ENCODE peak calls at places on chromosomes 4 and X, in four cellular contexts. One of them, this sample, is unnamed. For H3K9me3, the result is how much of the 10 kb centered on the place peaks cover.

GRCh38 chr4:101126044-101126443 is 221.3 kb downstream of the PPP3CA start:
- DNase-seq in NT2/D1: no peak
- DNase-seq in heart right ventricle: no peak
- DNase-seq in A549: no peak
- DNase-seq in this sample: no peak

GRCh38 chrX:47571896-47572295 is 10.3 kb upstream of the TIMP1 start:
- DNase-seq in NT2/D1: no peak
- DNase-seq in heart right ventricle: no peak
- DNase-seq in A549: no peak
- DNase-seq in this sample: no peak

GRCh38 chr4:40998680-40999358 is 215.5 kb downstream of the APBB2 start:
- DNase-seq in NT2/D1: no peak
- DNase-seq in A549: peak
- DNase-seq in heart right ventricle: peak
- DNase-seq in this sample: no peak

GRCh38 chr4:173520921-173521473 is 9.0 kb downstream of the HAND2 start:
- DNase-seq in heart right ventricle: no peak
- DNase-seq in NT2/D1: no peak
- DNase-seq in A549: no peak
- DNase-seq in this sample: no peak

GRCh38 chrX:46140272-46140671 is 404.9 kb downstream of the ZNF674 start:
- DNase-seq in NT2/D1: no peak
- DNase-seq in heart right ventricle: no peak
- DNase-seq in A549: no peak
- DNase-seq in this sample: no peak

GRCh38 chr4:66266035-66266434 is 595.7 kb upstream of the EPHA5 start:
- DNase-seq in heart right ventricle: no peak
- DNase-seq in A549: no peak
- DNase-seq in NT2/D1: no peak
- DNase-seq in this sample: no peak

GRCh38 chr4:98720871-98721480 is 62.6 kb upstream of the TSPAN5 start:
- DNase-seq in NT2/D1: no peak
- DNase-seq in heart right ventricle: no peak
- DNase-seq in A549: no peak
- DNase-seq in this sample: no peak

GRCh38 chr4:138919094-138919936 is 96.3 kb upstream of the NOCT start:
- DNase-seq in heart right ventricle: peak
- DNase-seq in NT2/D1: peak
- DNase-seq in A549: peak
- DNase-seq in this sample: no peak

GRCh38 chrX:103565752-103566151 is 19.6 kb upstream of the TCEAL4 start:
- DNase-seq in NT2/D1: no peak
- DNase-seq in heart right ventricle: no peak
- DNase-seq in A549: no peak
- DNase-seq in this sample: no peak

GRCh38 chrX:45401923-45402322 is 201.2 kb upstream of the DIPK2B start:
- DNase-seq in A549: no peak
- DNase-seq in heart right ventricle: no peak
- DNase-seq in NT2/D1: no peak
- DNase-seq in this sample: no peak

GRCh38 chr4:4836044-4836443 is 23.4 kb upstream of the MSX1 start:
- DNase-seq in A549: no peak
- DNase-seq in heart right ventricle: no peak
- DNase-seq in NT2/D1: no peak
- DNase-seq in this sample: no peak

GRCh38 chr4:53043096-53043495 is 181.0 kb downstream of the RASL11B start:
- DNase-seq in A549: no peak
- DNase-seq in heart right ventricle: no peak
- DNase-seq in NT2/D1: no peak
- DNase-seq in this sample: no peak

GRCh38 chr4:125021189-125021588 is 293.6 kb upstream of the FAT4 start:
- DNase-seq in A549: no peak
- DNase-seq in heart right ventricle: no peak
- DNase-seq in NT2/D1: no peak
- DNase-seq in this sample: no peak

GRCh38 chr4:128862608-128863313 is 53.3 kb downstream of the JADE1 start:
- DNase-seq in NT2/D1: no peak
- DNase-seq in A549: peak
- DNase-seq in heart right ventricle: no peak
- DNase-seq in this sample: peak

DNA sequence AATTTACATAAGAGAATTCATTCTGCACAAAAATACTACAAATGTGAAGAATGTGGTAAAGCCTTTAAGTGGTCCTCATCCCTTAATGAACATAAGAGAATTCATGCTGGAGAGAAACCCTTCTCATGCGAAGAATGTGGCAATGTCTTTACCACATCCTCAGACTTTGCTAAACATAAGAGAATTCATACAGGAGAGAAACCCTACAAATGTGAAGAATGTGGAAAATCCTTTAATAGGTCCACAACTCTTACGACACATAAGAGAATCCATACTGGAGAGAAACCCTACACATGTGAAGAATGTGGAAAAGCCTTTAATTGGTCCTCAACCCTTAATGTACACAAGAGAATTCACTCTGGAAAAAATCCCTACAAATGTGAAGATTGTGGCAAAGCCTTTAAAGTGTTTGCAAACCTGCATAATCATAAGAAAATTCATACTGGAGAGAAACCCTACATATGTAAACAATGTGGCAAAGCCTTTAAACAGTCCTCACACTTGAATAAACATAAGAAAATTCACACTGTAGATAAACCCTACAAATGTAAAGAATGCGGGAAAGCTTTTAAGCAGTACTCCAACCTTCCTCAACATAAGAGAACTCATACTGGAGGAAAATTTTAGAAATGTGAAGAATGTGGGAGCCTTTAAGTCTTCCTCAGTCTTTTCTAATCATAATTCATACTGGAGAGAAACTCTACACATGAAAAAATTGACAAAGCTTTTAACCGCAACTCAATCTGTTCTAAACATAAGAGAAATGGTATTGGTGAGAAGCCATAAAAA is 37.4 kb downstream of the ZNF718 start:
- DNase-seq in heart right ventricle: no peak
- DNase-seq in NT2/D1: no peak
- DNase-seq in A549: peak
- DNase-seq in this sample: no peak
- H3K9me3 ChIP-seq in heart right ventricle: half or more
- H3K9me3 ChIP-seq in NT2/D1: half or more
- H3K9me3 ChIP-seq in A549: half or more
- H3K9me3 ChIP-seq in this sample: under half

DNA sequence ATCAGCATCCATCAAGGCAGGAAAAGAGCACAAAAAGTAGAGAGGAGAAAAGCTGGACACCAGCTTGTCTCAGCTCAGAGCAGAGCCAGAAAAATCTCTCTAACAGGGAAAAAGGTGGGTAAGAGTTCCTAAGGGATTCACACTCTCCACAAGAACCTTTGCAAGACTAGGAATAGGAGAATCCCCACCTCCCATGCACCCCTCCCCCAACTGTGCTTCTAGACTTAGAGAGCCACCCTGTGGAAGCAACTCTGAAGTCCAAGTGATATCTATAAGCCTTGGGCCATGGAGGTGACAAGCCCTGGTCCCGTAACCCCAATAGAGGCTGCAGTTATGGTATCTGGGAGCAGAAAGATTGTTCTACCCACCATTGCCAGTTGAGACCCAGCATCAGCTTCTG is 267.6 kb upstream of the MTMR8 start:
- DNase-seq in A549: no peak
- DNase-seq in NT2/D1: no peak
- DNase-seq in heart right ventricle: no peak
- DNase-seq in this sample: no peak
- H3K9me3 ChIP-seq in A549: under half
- H3K9me3 ChIP-seq in NT2/D1: under half
- H3K9me3 ChIP-seq in heart right ventricle: under half
- H3K9me3 ChIP-seq in this sample: under half

DNA sequence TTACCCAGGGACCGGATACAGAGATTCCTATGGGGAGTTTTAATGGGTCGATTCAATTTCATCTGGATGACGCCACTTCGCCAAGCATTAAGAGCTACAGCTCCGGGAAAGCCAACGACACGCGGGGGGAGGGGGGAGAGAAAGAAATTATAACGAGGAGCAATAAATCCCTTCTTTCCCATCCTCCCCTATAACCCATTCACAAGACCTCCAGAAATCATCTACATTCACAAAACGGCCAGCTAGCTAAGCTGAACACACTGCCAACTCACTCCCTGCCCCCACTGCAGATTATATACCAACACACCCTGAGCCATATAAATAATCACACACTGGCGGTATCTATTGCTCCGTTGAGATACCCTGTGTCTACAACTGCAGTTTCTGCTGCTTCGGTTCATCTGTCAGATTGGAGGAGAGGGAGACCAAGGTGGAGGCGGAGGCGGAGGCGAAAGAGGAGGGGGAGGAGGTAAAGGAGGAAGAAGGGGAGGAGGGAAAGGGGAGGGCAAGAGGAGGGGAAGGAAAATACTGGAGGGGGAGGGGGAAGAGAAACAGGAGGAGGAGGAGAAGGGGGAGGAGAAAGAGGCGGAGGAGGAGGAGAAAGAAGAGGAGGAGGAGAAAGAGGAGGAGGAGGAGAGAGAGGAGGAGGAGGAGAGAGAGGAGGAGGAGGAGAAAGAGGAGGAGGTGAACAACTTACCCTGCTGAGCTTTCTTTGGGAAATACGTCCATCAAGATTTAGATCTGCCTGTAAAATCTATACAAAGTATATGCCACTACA is 113.9 kb upstream of the VAMP7 start:
- DNase-seq in A549: peak
- DNase-seq in NT2/D1: no peak
- DNase-seq in heart right ventricle: peak
- DNase-seq in this sample: no peak
- H3K9me3 ChIP-seq in A549: under half
- H3K9me3 ChIP-seq in NT2/D1: under half
- H3K9me3 ChIP-seq in heart right ventricle: under half
- H3K9me3 ChIP-seq in this sample: under half

DNA sequence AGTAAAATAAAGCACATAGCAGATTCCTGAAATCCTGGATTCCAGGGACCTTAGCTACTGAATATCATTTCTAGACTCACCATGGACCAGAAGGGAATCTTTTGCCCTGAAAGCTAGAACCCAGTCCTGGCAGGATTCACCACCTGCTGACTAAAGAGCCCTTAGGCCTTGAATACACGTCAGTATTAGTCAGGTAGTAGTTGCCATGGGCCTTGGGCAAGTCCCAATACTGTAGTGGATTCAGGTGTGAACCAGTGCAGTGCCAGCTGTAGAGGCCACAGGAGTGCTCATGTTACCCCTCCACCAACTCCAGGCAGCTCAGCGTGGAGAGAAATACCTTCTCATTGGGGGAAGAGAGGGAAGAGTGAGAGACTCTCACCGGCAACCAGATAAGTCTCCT is 64.1 kb upstream of the UBQLN2 start:
- DNase-seq in heart right ventricle: no peak
- DNase-seq in A549: no peak
- DNase-seq in NT2/D1: no peak
- DNase-seq in this sample: no peak
- H3K9me3 ChIP-seq in heart right ventricle: under half
- H3K9me3 ChIP-seq in A549: under half
- H3K9me3 ChIP-seq in NT2/D1: under half
- H3K9me3 ChIP-seq in this sample: under half

DNA sequence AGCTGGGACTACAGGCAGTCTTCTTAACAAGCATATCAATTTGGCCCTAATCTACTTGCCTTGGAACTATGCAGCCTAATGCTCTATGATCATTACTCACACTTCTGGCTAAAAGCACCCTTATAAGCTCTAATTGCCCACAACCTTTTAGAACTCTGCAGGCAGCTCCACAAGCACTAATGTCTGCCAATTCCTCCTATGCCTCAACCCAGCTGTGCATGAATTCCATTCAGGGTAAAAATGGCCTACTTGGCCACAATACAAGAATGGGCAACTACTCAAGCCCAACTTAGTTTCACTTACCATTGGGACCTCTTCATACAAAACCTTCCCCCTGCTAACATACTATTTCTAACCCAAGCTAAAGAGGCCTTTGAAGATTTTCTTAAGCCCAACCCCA is 51.7 kb downstream of the ZNF718 start:
- DNase-seq in A549: no peak
- DNase-seq in heart right ventricle: no peak
- DNase-seq in NT2/D1: no peak
- DNase-seq in this sample: no peak
- H3K9me3 ChIP-seq in A549: under half
- H3K9me3 ChIP-seq in heart right ventricle: half or more
- H3K9me3 ChIP-seq in NT2/D1: half or more
- H3K9me3 ChIP-seq in this sample: under half

GRCh38 chr4:113701156-113701555 is 60.4 kb downstream of the CAMK2D start:
- DNase-seq in heart right ventricle: no peak
- DNase-seq in NT2/D1: no peak
- DNase-seq in A549: no peak
- DNase-seq in this sample: no peak

GRCh38 chr4:113711883-113712662 is 49.5 kb downstream of the CAMK2D start:
- DNase-seq in NT2/D1: no peak
- DNase-seq in heart right ventricle: no peak
- DNase-seq in A549: no peak
- DNase-seq in this sample: no peak

GRCh38 chr4:113708250-113708649 is 53.3 kb downstream of the CAMK2D start:
- DNase-seq in NT2/D1: no peak
- DNase-seq in heart right ventricle: no peak
- DNase-seq in A549: no peak
- DNase-seq in this sample: no peak

GRCh38 chr4:113707013-113707412 is 54.5 kb downstream of the CAMK2D start:
- DNase-seq in heart right ventricle: no peak
- DNase-seq in NT2/D1: no peak
- DNase-seq in A549: no peak
- DNase-seq in this sample: no peak
- H3K9me3 ChIP-seq in heart right ventricle: under half
- H3K9me3 ChIP-seq in NT2/D1: under half
- H3K9me3 ChIP-seq in A549: under half
- H3K9me3 ChIP-seq in this sample: under half

This sample was measured in T-helper 17 cell.